ENCODE peak calls at places on chromosomes 2 and 18, in five cellular contexts. Q is WTC11, D is HCT116, V is HepG2, T is K562. E is an unnamed sample.

GRCh38 chr2:235201796-235202195 is 250.0 kb downstream of the SH3BP4 start:
- DNase-seq in D (no peak), V (no peak), Q (no peak), T (no peak), E (no peak)

GRCh38 chr2:213171147-213171546 is 19.7 kb upstream of the IKZF2 start:
- DNase-seq in Q (no peak), T (no peak), V (no peak), D (no peak), E (no peak)

GRCh38 chr2:152694161-152694661 is 23.1 kb downstream of the PRPF40A start:
- DNase-seq in V (no peak), T (no peak), Q (no peak), D (no peak), E (no peak)

GRCh38 chr2:3656762-3657691 is 973 bp upstream of the ALLC start:
- DNase-seq in V (peak), D (no peak), Q (no peak), T (no peak), E (no peak)

GRCh38 chr2:172082105-172082943 is 3.0 kb upstream of the DLX1 start:
- DNase-seq in T (no peak), V (no peak), D (no peak), Q (no peak), E (no peak)

GRCh38 chr18:79695856-79696850 is 16.6 kb downstream of the CTDP1 start:
- DNase-seq in T (no peak), Q (no peak), D (no peak), V (no peak), E (no peak)

GRCh38 chr2:174078275-174078674 is 113.1 kb upstream of the SP3 start:
- DNase-seq in V (no peak), D (no peak), T (no peak), Q (no peak), E (no peak)

GRCh38 chr2:121309801-121310200 is 24.8 kb upstream of the TFCP2L1 start:
- DNase-seq in D (no peak), T (no peak), V (no peak), Q (no peak), E (no peak)

GRCh38 chr2:10080536-10081304 is 509 bp upstream of the CYS1 start:
- DNase-seq in V (no peak), T (no peak), Q (peak), D (no peak), E (no peak)

GRCh38 chr2:120879401-120880295 is 144.0 kb downstream of the GLI2 start:
- DNase-seq in Q (no peak), V (no peak), T (no peak), D (no peak), E (no peak)

GRCh38 chr2:10039658-10040410 is 3.5 kb upstream of the KLF11 start:
- DNase-seq in Q (no peak), D (no peak), T (no peak), V (no peak), E (no peak)

GRCh38 chr2:55966431-55967118 is 43.0 kb upstream of the EFEMP1 start:
- DNase-seq in T (no peak), Q (no peak), V (no peak), D (no peak), E (no peak)

GRCh38 chr2:128395196-128395595 is 76.5 kb upstream of the HS6ST1 start:
- DNase-seq in Q (peak), T (no peak), D (no peak), V (no peak), E (no peak)

GRCh38 chr2:240170354-240170735 is 29.9 kb upstream of the OTOS start:
- DNase-seq in T (peak), Q (no peak), V (no peak), D (no peak), E (no peak)

GRCh38 chr18:62616331-62616805 is 93.5 kb downstream of the ZCCHC2 start:
- DNase-seq in D (no peak), T (no peak), Q (no peak), V (peak), E (no peak)

GRCh38 chr2:229725716-229726346 is 11.5 kb upstream of the DNER start:
- DNase-seq in V (no peak), Q (no peak), T (no peak), D (peak), E (no peak)

GRCh38 chr2:69271831-69272257 is 115.2 kb downstream of the GFPT1 start:
- DNase-seq in V (no peak), T (no peak), D (no peak), Q (no peak), E (no peak)

GRCh38 chr2:127640082-127641072 is 5.6 kb upstream of the GPR17 start:
- DNase-seq in Q (peak), D (no peak), T (no peak), V (peak), E (no peak)

GRCh38 chr18:50128506-50129271 is 66.3 kb downstream of the MYO5B start:
- DNase-seq in Q (peak), T (no peak), V (peak), D (no peak), E (peak)

GRCh38 chr2:146317959-146318358 is 1526.9 kb upstream of the ACVR2A start:
- DNase-seq in D (no peak), T (no peak), V (no peak), Q (no peak), E (no peak)

GRCh38 chr2:179311071-179311470 is 46.4 kb upstream of the SESTD1 start:
- DNase-seq in Q (no peak), T (no peak), D (no peak), V (no peak), E (no peak)

GRCh38 chr18:30810580-30810979 is 232.0 kb downstream of the DSC3 start:
- DNase-seq in D (no peak), T (no peak), V (no peak), Q (no peak), E (no peak)

GRCh38 chr18:5738561-5738960 is 156.8 kb downstream of the TMEM200C start:
- DNase-seq in T (peak), V (no peak), D (no peak), Q (no peak), E (no peak)

GRCh38 chr2:124663293-124663997 is 638.4 kb downstream of the CNTNAP5 start:
- DNase-seq in T (no peak), D (no peak), Q (no peak), V (no peak), E (no peak)

GRCh38 chr2:19887508-19887907 is 14.3 kb downstream of the TTC32 start:
- DNase-seq in V (no peak), Q (no peak), T (no peak), D (no peak), E (no peak)
- TF ChIP-seq ATF3 in V (no peak), Q (no peak), T (no peak), D (no peak), E (no peak)

GRCh38 chr2:19575618-19576017 is 217.2 kb upstream of the OSR1 start:
- DNase-seq in Q (no peak), D (no peak), T (no peak), V (no peak), E (no peak)
- TF ChIP-seq ATF3 in Q (no peak), D (no peak), T (no peak), V (no peak), E (no peak)

GRCh38 chr2:31112544-31112943 is 25.7 kb downstream of the GALNT14 start:
- DNase-seq in D (no peak), V (no peak), Q (no peak), T (no peak), E (no peak)

GRCh38 chr2:31110998-31111397 is 27.2 kb downstream of the GALNT14 start:
- DNase-seq in T (no peak), D (no peak), Q (no peak), V (no peak), E (no peak)

GRCh38 chr2:31108887-31109286 is 29.4 kb downstream of the GALNT14 start:
- DNase-seq in Q (no peak), D (no peak), T (no peak), V (no peak), E (no peak)

DNA sequence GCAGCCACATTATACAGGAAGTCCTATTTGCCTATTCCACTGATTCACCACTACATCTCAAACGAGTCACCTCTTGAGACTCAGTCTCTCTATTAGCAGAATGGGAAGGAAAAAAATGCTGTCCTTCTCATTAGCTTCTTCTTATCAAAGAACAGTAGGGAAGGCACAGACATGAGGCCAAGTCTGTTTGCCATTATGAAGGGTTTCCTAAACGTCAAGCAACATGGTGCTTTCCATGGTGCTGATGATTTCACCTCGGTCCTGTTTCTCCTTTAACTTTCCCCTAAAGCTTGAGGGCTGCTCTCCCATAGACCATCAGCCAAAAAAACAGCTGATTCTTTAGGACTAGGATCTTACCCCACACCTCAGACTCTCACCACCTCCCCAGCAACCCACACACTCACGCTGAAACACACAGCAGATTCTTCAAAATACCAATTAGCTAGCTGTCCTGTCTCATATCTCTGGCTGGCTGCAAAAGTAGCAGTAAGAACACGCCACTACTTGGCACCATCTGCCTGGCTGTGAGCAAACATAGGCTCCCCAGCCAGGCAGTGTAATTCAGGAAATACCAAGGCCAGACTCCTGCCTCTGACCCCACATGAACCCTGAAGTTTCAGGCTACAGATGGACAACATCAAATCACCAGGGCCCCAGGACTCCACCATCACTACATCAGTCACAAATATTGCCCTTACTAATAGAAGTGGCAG is 30.5 kb downstream of the GALNT14 start:
- DNase-seq in T (no peak), V (no peak), Q (no peak), D (no peak), E (no peak)
- TF ChIP-seq ATF3 in T (no peak), V (no peak), Q (no peak), D (no peak), E (no peak)

GRCh38 chr2:70902579-70902978 is 33.1 kb upstream of the ATP6V1B1 start:
- DNase-seq in D (no peak), T (no peak), V (no peak), Q (no peak), E (no peak)

GRCh38 chr2:70903641-70904340 is 31.9 kb upstream of the ATP6V1B1 start:
- DNase-seq in T (no peak), D (no peak), V (no peak), Q (no peak), E (no peak)

GRCh38 chr2:70904371-70905216 is 31.1 kb upstream of the ATP6V1B1 start:
- DNase-seq in D (no peak), Q (peak), V (no peak), T (no peak), E (no peak)

GRCh38 chr2:70902067-70902442 is 33.6 kb upstream of the ATP6V1B1 start:
- DNase-seq in Q (no peak), V (peak), T (no peak), D (no peak), E (no peak)

GRCh38 chr2:70903171-70903570 is 32.5 kb upstream of the ATP6V1B1 start:
- DNase-seq in D (no peak), Q (no peak), V (no peak), T (no peak), E (no peak)
- TF ChIP-seq ATF3 in D (no peak), Q (no peak), V (no peak), T (no peak), E (no peak)

GRCh38 chr2:27624943-27625342 is 3.9 kb downstream of the CCDC121 start:
- DNase-seq in Q (no peak), T (no peak), D (no peak), V (no peak), E (no peak)

GRCh38 chr2:27622921-27623384 is 5.9 kb downstream of the CCDC121 start:
- DNase-seq in T (no peak), Q (no peak), V (no peak), D (no peak), E (no peak)

DNA sequence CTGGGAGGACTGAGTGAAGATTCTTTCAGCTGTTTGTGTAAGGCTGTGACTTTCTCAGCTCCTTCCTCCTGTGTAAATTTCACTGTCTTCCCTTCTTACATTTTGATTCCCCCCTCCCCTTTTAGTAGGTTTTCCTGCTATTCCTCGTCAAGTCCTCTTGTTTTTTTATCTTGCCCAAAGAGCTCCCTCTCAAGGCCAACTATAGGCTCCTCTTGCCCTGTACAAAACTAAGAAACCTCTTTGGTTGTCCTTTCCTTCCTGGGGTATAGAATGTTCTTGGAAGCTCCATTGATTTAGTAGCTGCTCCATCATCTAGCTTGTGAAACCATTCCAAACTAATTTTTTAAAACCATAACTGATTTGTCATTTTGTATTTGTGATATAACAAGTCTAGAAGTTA is 7.3 kb downstream of the CCDC121 start:
- DNase-seq in T (peak), Q (no peak), V (no peak), D (no peak), E (no peak)
- TF ChIP-seq ATF3 in T (no peak), Q (no peak), V (no peak), D (no peak), E (no peak)

GRCh38 chr2:231886071-231886681 is 40.0 kb downstream of the NPPC start:
- DNase-seq in Q (no peak), T (no peak), D (no peak), V (no peak), E (no peak)

GRCh38 chr2:231884438-231885140 is 41.6 kb downstream of the NPPC start:
- DNase-seq in T (no peak), Q (no peak), V (no peak), D (no peak), E (no peak)

GRCh38 chr2:231887756-231888155 is 38.4 kb downstream of the NPPC start:
- DNase-seq in T (no peak), D (no peak), V (no peak), Q (no peak), E (no peak)

GRCh38 chr2:231877533-231878456 is 48.4 kb downstream of the NPPC start:
- DNase-seq in D (no peak), T (no peak), Q (no peak), V (peak), E (no peak)

DNA sequence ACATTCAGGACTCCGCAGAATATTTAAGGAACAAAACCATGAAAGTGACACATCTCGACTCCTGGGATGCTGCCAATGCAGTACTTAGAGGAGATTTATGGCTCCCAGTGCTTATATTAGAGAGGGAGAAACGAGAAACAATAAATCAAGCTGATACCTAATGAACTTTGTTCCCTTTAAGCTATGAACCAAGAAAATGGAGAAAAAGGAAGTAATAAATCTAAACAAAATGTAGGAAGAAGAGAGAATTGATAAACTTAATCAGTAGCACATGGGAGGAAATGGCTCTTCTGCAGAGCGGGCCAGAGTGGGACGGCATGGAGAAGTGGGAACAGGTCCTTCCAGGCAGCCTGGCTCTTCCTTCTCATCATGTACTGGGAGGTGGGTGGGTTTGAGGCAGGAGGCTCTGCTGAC is 42.7 kb downstream of the NPPC start:
- DNase-seq in Q (no peak), D (no peak), V (no peak), T (no peak), E (no peak)
- TF ChIP-seq ATF3 in Q (no peak), D (no peak), V (no peak), T (no peak), E (no peak)

GRCh38 chr18:11074879-11075278 is 74.5 kb downstream of the PIEZO2 start:
- DNase-seq in D (no peak), Q (no peak), T (no peak), V (no peak), E (no peak)
- TF ChIP-seq ATF3 in D (no peak), Q (no peak), T (no peak), V (no peak), E (no peak)